ENCODE peak calls at places on chromosome 16, in eight cellular contexts. P, E, Z, R, O, G, W and K are unnamed samples.

GRCh38 chr16:30621765-30622164 is 11.6 kb upstream of the ZNF689 start:
- DNase-seq in Z (no peak), R (no peak), O (no peak), P (no peak), E (peak), W (peak), G (peak), K (peak)

GRCh38 chr16:80684906-80685305 is 119.5 kb downstream of the CDYL2 start:
- DNase-seq in E (no peak), W (no peak), R (no peak), O (no peak), Z (peak), G (no peak), P (no peak), K (no peak)

GRCh38 chr16:30372037-30372712 is 1.9 kb upstream of the TBC1D10B start:
- DNase-seq in E (no peak), P (peak), W (no peak), G (no peak), R (no peak), O (no peak), Z (no peak), K (no peak)

GRCh38 chr16:63617990-63618763 is 1503.7 kb downstream of the CDH11 start:
- DNase-seq in Z (no peak), R (no peak), W (no peak), E (no peak), P (no peak), O (peak), G (no peak), K (no peak)

GRCh38 chr16:65106792-65107191 is 15.1 kb downstream of the CDH11 start:
- DNase-seq in R (no peak), Z (no peak), G (no peak), E (peak), O (no peak), P (no peak), W (no peak), K (no peak)

GRCh38 chr16:23595246-23595950 is 718 bp downstream of the NDUFAB1 start:
- DNase-seq in P (no peak), R (no peak), Z (no peak), G (no peak), E (no peak), W (no peak), O (no peak), K (no peak)

GRCh38 chr16:50692999-50693781 is at the start of gene NOD2:
- DNase-seq in P (peak), W (no peak), R (peak), Z (no peak), E (no peak), O (no peak), G (no peak), K (no peak)

GRCh38 chr16:23999663-24000062 is 163.9 kb downstream of the PRKCB start:
- DNase-seq in E (no peak), W (no peak), G (no peak), Z (no peak), O (no peak), P (no peak), R (peak), K (no peak)

GRCh38 chr16:75014318-75014717 is 15.5 kb downstream of the ZNRF1 start:
- DNase-seq in W (no peak), P (no peak), G (no peak), R (no peak), O (no peak), Z (no peak), E (no peak), K (no peak)

GRCh38 chr16:67552476-67552875 is 9.8 kb upstream of the CTCF start:
- DNase-seq in E (no peak), O (no peak), W (no peak), G (no peak), P (no peak), R (no peak), Z (no peak), K (no peak)
- TF ChIP-seq CTCF in E (no peak), O (no peak), W (no peak), G (no peak), P (no peak), R (no peak), Z (no peak), K (no peak)

DNA sequence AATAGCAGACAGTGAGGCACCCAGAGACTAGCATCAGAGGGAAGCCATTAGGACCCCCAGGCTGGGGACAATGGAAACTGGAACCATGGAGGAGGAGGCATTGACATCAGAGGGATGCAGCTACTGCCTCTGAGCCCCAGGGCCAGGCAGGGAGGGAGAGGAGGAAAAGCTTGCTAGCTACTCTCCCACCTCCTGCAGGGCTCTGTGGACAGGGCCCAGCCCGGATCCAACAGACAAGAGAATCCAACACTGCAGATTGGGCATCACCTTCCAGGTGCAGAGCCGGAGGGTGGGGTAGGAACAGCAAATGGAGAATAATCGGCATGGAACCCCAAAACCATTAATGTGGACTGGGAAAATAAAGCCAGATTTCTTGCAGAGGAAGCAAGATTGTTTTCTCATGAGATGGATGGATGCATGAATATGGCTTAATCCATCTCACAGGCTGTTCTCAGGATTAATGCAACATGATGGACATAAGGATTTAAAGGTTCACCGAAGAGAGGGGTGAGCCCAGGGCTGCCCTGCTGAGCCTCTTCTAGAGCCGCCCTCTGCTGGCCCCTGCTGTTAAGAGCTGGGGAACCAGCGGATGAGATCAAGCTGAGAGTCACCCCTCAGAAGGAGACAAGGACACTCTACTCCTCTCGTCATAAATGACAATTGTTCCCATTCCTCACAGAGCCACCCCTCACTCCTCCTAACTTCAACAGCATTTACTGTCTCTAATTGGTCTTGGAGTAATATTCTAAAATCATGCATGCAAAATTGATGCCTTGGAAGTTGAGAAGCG is 48.8 kb downstream of the DNAH3 start:
- DNase-seq in O (peak), P (peak), R (no peak), Z (no peak), G (no peak), W (peak), E (peak), K (no peak)
- TF ChIP-seq CTCF in O (peak), P (peak), R (peak), Z (no peak), G (peak), W (peak), E (peak), K (peak)

GRCh38 chr16:59320657-59321056 is 586.5 kb upstream of the GOT2 start:
- DNase-seq in E (no peak), R (no peak), G (no peak), P (no peak), W (no peak), Z (no peak), O (no peak), K (no peak)
- TF ChIP-seq CTCF in E (no peak), R (no peak), G (no peak), P (no peak), W (no peak), Z (no peak), O (no peak), K (no peak)

GRCh38 chr16:4298761-4299522 is 16.9 kb upstream of the GLIS2 start:
- DNase-seq in P (peak), Z (no peak), W (peak), G (peak), E (peak), R (no peak), O (peak), K (no peak)

GRCh38 chr16:4303973-4304372 is 11.9 kb upstream of the GLIS2 start:
- DNase-seq in E (no peak), R (no peak), O (no peak), G (no peak), W (no peak), Z (no peak), P (peak), K (no peak)

GRCh38 chr16:4297480-4297879 is 18.4 kb upstream of the GLIS2 start:
- DNase-seq in E (no peak), W (no peak), R (no peak), O (no peak), P (no peak), Z (no peak), G (no peak), K (no peak)

GRCh38 chr16:4301177-4301576 is 14.7 kb upstream of the GLIS2 start:
- DNase-seq in R (no peak), P (no peak), W (no peak), Z (no peak), G (no peak), E (no peak), O (no peak), K (no peak)

DNA sequence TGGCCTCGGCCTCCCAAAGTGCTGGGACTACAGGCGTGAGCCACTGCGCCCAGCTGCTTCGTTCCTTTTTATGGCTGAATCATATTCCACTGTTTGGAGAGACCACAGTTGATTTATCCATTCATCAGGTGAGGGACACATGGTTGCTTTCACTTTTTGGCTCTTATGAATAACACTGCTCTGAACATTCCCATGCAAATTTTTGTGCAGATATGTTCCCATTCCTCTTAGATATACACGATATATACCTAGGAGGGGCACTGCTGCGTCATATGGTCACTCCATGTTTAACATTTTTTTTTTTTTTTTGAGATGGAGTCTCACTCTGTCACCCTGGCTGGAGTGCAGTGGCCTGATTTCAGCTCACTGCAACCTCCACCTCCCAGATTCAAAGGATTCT is 13.9 kb upstream of the GLIS2 start:
- DNase-seq in W (no peak), P (no peak), E (no peak), G (no peak), R (no peak), O (no peak), Z (no peak), K (no peak)
- TF ChIP-seq CTCF in W (no peak), P (no peak), E (no peak), G (no peak), R (no peak), O (no peak), Z (no peak), K (no peak)

DNA sequence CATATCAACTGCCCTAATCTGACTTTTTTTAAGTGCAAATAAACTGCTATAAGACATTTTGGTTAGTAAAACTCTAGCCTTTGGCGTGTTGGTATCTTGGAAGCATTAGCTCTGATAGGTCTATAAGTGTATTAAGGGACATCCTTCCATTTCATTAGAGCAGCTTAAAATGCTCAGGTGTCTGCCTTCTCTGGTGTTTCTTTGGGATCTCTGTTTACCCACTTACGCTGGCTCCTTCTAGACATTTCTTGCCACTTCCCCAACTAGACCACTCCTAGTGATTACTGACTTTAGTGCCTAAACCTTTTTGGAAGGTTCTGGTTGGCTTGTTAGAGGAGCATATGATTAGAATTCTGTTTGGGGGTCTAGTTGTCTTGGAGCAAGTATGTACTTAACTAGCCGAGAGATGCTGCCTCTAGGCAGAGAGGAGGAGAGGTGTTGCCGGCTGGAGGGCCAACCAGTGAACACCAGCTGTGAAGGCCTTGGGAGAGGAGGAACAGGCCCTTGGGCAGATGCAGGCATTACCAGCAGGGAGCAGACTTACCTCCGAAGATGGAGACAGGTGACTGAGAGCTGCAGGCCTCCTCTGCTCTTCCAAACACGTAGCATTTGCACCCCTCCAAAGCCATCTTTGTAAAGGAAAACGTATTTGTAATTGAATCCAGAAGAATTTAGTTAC is 15.2 kb upstream of the CLEC18C start:
- DNase-seq in G (no peak), O (no peak), Z (no peak), W (peak), E (no peak), R (peak), P (peak), K (no peak)
- TF ChIP-seq CTCF in G (no peak), O (no peak), Z (no peak), W (no peak), E (no peak), R (no peak), P (peak), K (peak)

GRCh38 chr16:11342021-11342855 is 3.0 kb upstream of the RMI2 start:
- DNase-seq in W (no peak), E (no peak), G (no peak), Z (no peak), O (no peak), R (no peak), P (no peak), K (no peak)
- TF ChIP-seq CTCF in W (no peak), E (no peak), G (no peak), Z (no peak), O (no peak), R (no peak), P (no peak), K (no peak)